ENCODE peak calls at places on chromosomes 16 and 17, in four cellular contexts. Q is neural progenitor cell, P is lower lobe of right lung, W is HepG2. F is an unnamed sample.

GRCh38 chr17:44987194-44987882 is 19.2 kb upstream of the C1QL1 start:
- DNase-seq in W (no peak), Q (peak), P (no peak), F (no peak)

GRCh38 chr17:43909537-43910231 is 2.3 kb upstream of the MPP2 start:
- DNase-seq in W (no peak), P (no peak), Q (no peak), F (no peak)

GRCh38 chr17:70535986-70536385 is 366.7 kb downstream of the KCNJ2 start:
- DNase-seq in W (no peak), P (no peak), Q (no peak), F (no peak)

GRCh38 chr17:28946239-28946638 is 5.1 kb downstream of the PHF12 start:
- DNase-seq in Q (no peak), W (no peak), P (no peak), F (no peak)

GRCh38 chr17:7083592-7083991 is 3.5 kb upstream of the CLEC10A start:
- DNase-seq in W (no peak), Q (no peak), P (peak), F (no peak)

GRCh38 chr16:82755570-82756282 is 129.0 kb downstream of the CDH13 start:
- DNase-seq in Q (peak), W (no peak), P (no peak), F (no peak)

GRCh38 chr16:58639230-58639629 is 9.6 kb upstream of the CNOT1 start:
- DNase-seq in Q (no peak), W (no peak), P (no peak), F (no peak)

GRCh38 chr16:20884240-20884556 is 16.0 kb downstream of the DCUN1D3 start:
- DNase-seq in Q (no peak), P (no peak), W (peak), F (no peak)

GRCh38 chr16:2178321-2179106 is 17.9 kb downstream of the CASKIN1 start:
- DNase-seq in Q (peak), W (no peak), P (no peak), F (no peak)

GRCh38 chr17:27497696-27498095 is 41.4 kb downstream of the KSR1 start:
- DNase-seq in P (no peak), W (no peak), Q (no peak), F (no peak)

GRCh38 chr16:68658258-68658973 is 13.3 kb downstream of the CDH3 start:
- DNase-seq in Q (peak), P (no peak), W (no peak), F (no peak)

GRCh38 chr16:70407811-70408274 is 31.1 kb downstream of the ST3GAL2 start:
- DNase-seq in W (no peak), P (no peak), Q (peak), F (no peak)

GRCh38 chr17:2967515-2967914 is 95.9 kb downstream of the OR1D5 start:
- DNase-seq in W (no peak), P (no peak), Q (no peak), F (no peak)

GRCh38 chr16:77789646-77790370 is 1.4 kb downstream of the VAT1L start:
- DNase-seq in P (no peak), W (no peak), Q (peak), F (no peak)

GRCh38 chr16:75064403-75065148 is 52.0 kb downstream of the LDHD start:
- DNase-seq in W (peak), Q (no peak), P (peak), F (peak)

GRCh38 chr16:66551362-66551761 is 1.0 kb upstream of the CKLF start:
- DNase-seq in W (peak), P (peak), Q (peak), F (peak)

GRCh38 chr17:44536090-44536960 is 21.0 kb upstream of the FZD2 start:
- DNase-seq in Q (no peak), P (no peak), W (no peak), F (no peak)

GRCh38 chr17:64504769-64505319 is 1.2 kb downstream of the DDX5 start:
- DNase-seq in Q (no peak), W (peak), P (no peak), F (peak)

GRCh38 chr16:67013238-67013822 is 15.6 kb upstream of the CBFB start:
- DNase-seq in P (no peak), Q (no peak), W (no peak), F (no peak)

GRCh38 chr17:18040287-18040858 is 1.2 kb downstream of the GID4 start:
- DNase-seq in P (no peak), Q (peak), W (no peak), F (peak)

GRCh38 chr16:9489823-9490467 is 398.5 kb downstream of the HAPSTR1 start:
- DNase-seq in Q (peak), W (no peak), P (peak), F (no peak)

GRCh38 chr17:79085921-79086551 is 11.4 kb downstream of the ENGASE start:
- DNase-seq in Q (no peak), P (no peak), W (no peak), F (no peak)

GRCh38 chr17:79088997-79089328 is 14.3 kb downstream of the ENGASE start:
- DNase-seq in P (no peak), Q (no peak), W (no peak), F (no peak)

GRCh38 chr17:79086609-79087427 is 12.2 kb downstream of the ENGASE start:
- DNase-seq in W (no peak), Q (no peak), P (no peak), F (no peak)

GRCh38 chr17:79088266-79088996 is 13.8 kb downstream of the ENGASE start:
- DNase-seq in P (no peak), W (no peak), Q (no peak), F (no peak)

DNA sequence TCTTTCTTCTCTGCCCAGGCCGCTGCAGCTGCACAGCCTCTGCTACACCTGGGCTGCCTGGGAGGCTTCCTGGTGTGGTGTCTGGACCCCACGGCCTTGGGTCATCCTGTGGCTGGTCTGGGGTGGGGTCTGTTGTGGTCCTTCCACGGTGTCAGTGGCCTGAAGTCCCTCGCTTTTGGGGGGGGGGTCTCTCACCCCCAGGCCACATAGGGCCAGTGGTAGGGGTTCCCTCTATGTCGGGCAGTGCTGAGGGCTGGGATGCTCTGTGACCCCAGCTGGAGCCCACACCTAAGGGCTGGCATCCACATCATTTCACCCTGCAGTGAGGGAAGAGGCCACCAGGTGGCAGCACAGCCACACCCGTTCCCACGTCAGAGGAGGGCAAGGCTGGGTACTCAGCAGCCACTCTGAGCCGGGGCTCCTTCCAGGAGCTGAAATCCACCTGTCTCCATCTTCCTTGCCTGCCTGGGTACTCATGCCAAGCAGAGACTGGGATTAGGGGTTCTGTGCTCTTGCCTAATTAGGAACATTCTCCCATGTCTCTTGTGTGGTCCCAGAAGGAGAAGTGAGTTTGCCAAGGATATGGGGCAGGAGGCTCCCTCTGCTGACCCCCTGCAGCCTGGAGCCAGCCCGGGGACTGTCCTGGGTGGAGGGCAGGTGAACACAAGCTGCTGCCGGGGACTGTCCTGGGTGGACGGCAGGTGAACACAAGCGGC is 13.0 kb downstream of the ENGASE start:
- DNase-seq in Q (peak), P (peak), W (peak), F (peak)
- H3K27ac ChIP-seq in Q (no peak), P (no peak), W (no peak), F (no peak)

DNA sequence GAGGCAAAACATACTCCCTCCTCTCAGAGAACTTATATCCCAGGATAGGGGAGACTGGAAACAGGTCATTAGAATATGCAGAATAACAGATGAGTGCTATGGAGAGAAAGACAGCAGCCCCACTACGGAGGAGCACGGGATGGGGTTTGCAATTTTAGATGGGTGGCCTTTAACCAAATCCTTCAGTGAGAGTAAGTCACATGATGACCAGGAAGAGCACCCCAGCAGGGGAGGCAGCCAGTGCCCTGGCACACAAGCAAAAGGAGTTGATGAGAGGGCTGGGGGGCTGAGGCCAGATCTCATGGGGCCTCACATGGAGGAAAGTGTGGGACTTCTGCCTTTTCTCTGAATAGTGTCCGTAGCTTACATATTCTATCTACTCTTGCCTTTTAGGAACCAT is 43.0 kb upstream of the SEC14L1 start:
- DNase-seq in P (no peak), Q (no peak), W (no peak), F (no peak)
- H3K27ac ChIP-seq in P (peak), Q (no peak), W (no peak), F (peak)

DNA sequence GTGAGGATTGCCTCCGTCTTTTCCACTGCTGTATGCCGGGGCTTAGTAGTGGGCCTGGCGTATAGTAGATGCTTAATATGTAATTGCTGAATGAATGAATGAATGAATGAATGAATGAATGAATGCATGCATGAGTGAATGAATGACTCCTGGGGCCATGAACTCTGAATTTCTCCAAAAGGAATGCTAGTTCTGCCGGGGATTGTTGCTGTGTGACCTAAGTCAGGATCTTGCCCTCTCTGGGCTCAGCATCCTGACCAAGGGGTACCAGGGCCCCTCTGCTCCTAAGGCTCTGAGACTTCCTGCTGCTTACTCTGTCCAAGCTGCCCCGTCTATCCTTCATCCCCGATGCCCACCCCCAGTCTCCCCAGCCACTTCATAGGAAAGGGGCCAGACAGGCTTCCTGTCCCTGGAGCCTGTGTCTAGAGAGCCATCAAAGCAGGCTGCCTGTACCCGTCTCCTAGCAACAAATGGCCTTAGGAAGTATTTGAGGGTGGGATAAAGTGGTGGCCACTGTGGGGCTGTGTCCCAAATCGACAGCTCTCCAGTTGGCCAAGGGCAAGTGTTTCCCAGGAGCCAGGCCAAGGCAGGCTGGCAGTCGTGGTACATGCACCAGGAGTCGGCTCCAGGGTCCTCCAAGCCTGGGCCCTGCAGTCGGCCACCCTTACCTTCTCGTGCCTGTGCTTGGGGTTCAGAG is 11.6 kb upstream of the MPRIP start:
- DNase-seq in P (no peak), Q (no peak), W (no peak), F (no peak)
- H3K27ac ChIP-seq in P (no peak), Q (no peak), W (no peak), F (no peak)

GRCh38 chr16:12276631-12277030 is 300.1 kb downstream of the SNX29 start:
- DNase-seq in W (no peak), P (no peak), Q (no peak), F (no peak)
- H3K27ac ChIP-seq in W (no peak), P (no peak), Q (no peak), F (no peak)

GRCh38 chr17:40074871-40075215 is 12.1 kb downstream of the THRA start:
- DNase-seq in Q (no peak), P (no peak), W (no peak), F (no peak)

GRCh38 chr17:40075216-40076100 is 12.7 kb downstream of the THRA start:
- DNase-seq in W (peak), Q (peak), P (peak), F (peak)

GRCh38 chr17:40076595-40076994 is 13.8 kb downstream of the THRA start:
- DNase-seq in W (no peak), Q (no peak), P (no peak), F (no peak)

GRCh38 chr17:40074175-40074512 is 11.4 kb downstream of the THRA start:
- DNase-seq in P (no peak), W (no peak), Q (no peak), F (no peak)

GRCh38 chr17:40076101-40076498 is 13.3 kb downstream of the THRA start:
- DNase-seq in P (no peak), Q (no peak), W (no peak), F (no peak)
- H3K27ac ChIP-seq in P (peak), Q (no peak), W (peak), F (peak)

GRCh38 chr17:35372846-35373531 is 432 bp downstream of the SLFN11 start:
- DNase-seq in Q (peak), W (no peak), P (peak), F (no peak)
- H3K27ac ChIP-seq in Q (no peak), W (no peak), P (peak), F (peak)

DNA sequence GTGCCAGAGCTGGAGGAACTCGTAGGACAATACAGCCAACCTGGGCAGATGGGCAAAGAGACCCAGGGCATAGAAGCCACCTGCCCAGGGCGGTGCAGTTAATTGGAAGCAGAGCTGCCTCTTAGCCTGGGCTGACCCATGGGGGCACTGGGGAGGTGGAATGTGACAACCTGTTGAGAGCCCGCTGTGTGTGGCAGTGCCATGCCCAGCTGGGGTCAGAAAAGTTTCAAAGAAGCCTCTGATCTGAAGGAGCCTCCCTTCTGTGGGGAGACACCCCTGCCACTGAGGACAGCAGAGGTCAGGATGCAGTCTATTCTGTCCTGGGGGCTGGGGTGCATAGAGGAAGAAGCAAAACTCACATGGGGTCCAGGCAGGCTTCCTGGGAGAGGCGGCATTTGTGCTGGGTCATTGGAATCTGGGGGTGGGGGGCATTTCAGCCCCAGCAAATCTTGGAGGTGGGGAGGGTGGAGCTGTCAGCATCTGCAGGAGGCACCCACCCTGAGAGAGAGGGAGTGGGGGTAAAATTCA is 176.1 kb upstream of the CIBAR2 start:
- DNase-seq in Q (no peak), W (no peak), P (no peak), F (no peak)
- H3K27ac ChIP-seq in Q (no peak), W (peak), P (no peak), F (no peak)